ENCODE peak calls at places on chromosomes 6 and 20, in seven cellular contexts. A is Calu3; F is HFF-Myc; Z is GM12891; V is mesenchymal stem cell; J is activated CD4-positive, alpha-beta T cell treated with anti-CD3 and anti-CD28 coated beads for 4 hours; K is CD8-positive, alpha-beta memory T cell. Y is an unnamed sample.

GRCh38 chr6:43608783-43609182 is 20.3 kb downstream of the GTPBP2 start:
- DNase-seq in A (no peak), F (no peak), Z (no peak), V (no peak), J (no peak), K (no peak), Y (no peak)

GRCh38 chr6:111565316-111566221 is 40.1 kb downstream of the TRAF3IP2 start:
- DNase-seq in A (peak), F (no peak), Z (peak), V (no peak), J (no peak), K (no peak), Y (no peak)

GRCh38 chr6:17276766-17277165 is 4.4 kb upstream of the RBM24 start:
- DNase-seq in A (no peak), F (no peak), Z (no peak), V (peak), J (no peak), K (no peak), Y (peak)

GRCh38 chr6:44667226-44667625 is 279.7 kb downstream of the CDC5L start:
- DNase-seq in A (no peak), F (peak), Z (no peak), V (peak), J (no peak), K (no peak), Y (peak)

GRCh38 chr20:60361761-60362410 is 403.7 kb downstream of the CDH26 start:
- DNase-seq in A (no peak), F (no peak), Z (no peak), V (no peak), J (no peak), K (no peak), Y (no peak)

GRCh38 chr6:97440590-97441176 is 157.7 kb upstream of the MMS22L start:
- DNase-seq in A (peak), F (no peak), Z (no peak), V (peak), J (no peak), K (no peak), Y (peak)

GRCh38 chr6:104789770-104790190 is 69.9 kb downstream of the HACE1 start:
- DNase-seq in A (no peak), F (peak), Z (no peak), V (peak), J (no peak), K (peak), Y (peak)

GRCh38 chr6:114216789-114217467 is 125.9 kb downstream of the HS3ST5 start:
- DNase-seq in A (no peak), F (no peak), Z (no peak), V (no peak), J (no peak), K (no peak), Y (no peak)

GRCh38 chr6:142846883-142847287 is 98.1 kb downstream of the HIVEP2 start:
- DNase-seq in A (no peak), F (peak), Z (no peak), V (peak), J (no peak), K (no peak), Y (peak)

GRCh38 chr6:112682088-112682487 is 335.0 kb downstream of the RFPL4B start:
- DNase-seq in A (no peak), F (no peak), Z (no peak), V (no peak), J (no peak), K (no peak), Y (peak)

GRCh38 chr6:26420607-26421235 is 18.6 kb downstream of the BTN3A1 start:
- DNase-seq in A (peak), F (no peak), Z (no peak), V (peak), J (peak), K (no peak), Y (peak)

GRCh38 chr6:170265655-170266054 is 25.2 kb downstream of the DLL1 start:
- DNase-seq in A (peak), F (no peak), Z (no peak), V (no peak), J (no peak), K (no peak), Y (no peak)

GRCh38 chr6:70103798-70104197 is 199.1 kb downstream of the COL9A1 start:
- DNase-seq in A (peak), F (no peak), Z (no peak), V (no peak), J (no peak), K (peak), Y (no peak)

GRCh38 chr6:139903411-139904157 is 529.1 kb upstream of the CITED2 start:
- DNase-seq in A (no peak), F (no peak), Z (peak), V (no peak), J (no peak), K (no peak), Y (no peak)

GRCh38 chr6:134451529-134451928 is 133.6 kb upstream of the SGK1 start:
- DNase-seq in A (no peak), F (no peak), Z (no peak), V (no peak), J (no peak), K (no peak), Y (no peak)

GRCh38 chr6:109772961-109773431 is 81.9 kb downstream of the FIG4 start:
- DNase-seq in A (peak), F (no peak), Z (no peak), V (peak), J (no peak), K (no peak), Y (peak)

GRCh38 chr6:111119550-111120329 is 32.4 kb downstream of the SLC16A10 start:
- DNase-seq in A (no peak), F (no peak), Z (no peak), V (no peak), J (no peak), K (no peak), Y (no peak)

GRCh38 chr6:125356888-125357287 is 55.1 kb upstream of the HDDC2 start:
- DNase-seq in A (no peak), F (no peak), Z (no peak), V (no peak), J (no peak), K (no peak), Y (no peak)

GRCh38 chr20:15799871-15800270 is 773.4 kb downstream of the KIF16B start:
- DNase-seq in A (no peak), F (no peak), Z (no peak), V (peak), J (no peak), K (no peak), Y (peak)

GRCh38 chr6:29806387-29806786 is 21.2 kb upstream of the HLA-G start:
- DNase-seq in A (no peak), F (no peak), Z (no peak), V (no peak), J (no peak), K (no peak), Y (no peak)

GRCh38 chr20:1214838-1215261 is 11.0 kb upstream of the RAD21L1 start:
- DNase-seq in A (no peak), F (no peak), Z (no peak), V (peak), J (no peak), K (no peak), Y (no peak)

GRCh38 chr20:10369723-10370090 is 64.3 kb downstream of the MKKS start:
- DNase-seq in A (peak), F (no peak), Z (no peak), V (no peak), J (no peak), K (no peak), Y (peak)

GRCh38 chr6:142845624-142846458 is 99.1 kb downstream of the HIVEP2 start:
- DNase-seq in A (peak), F (peak), Z (no peak), V (peak), J (no peak), K (peak), Y (peak)

Y was measured in astrocyte.